ENCODE peak calls at places on chromosome 17, in six cellular contexts. C is esophagus squamous epithelium, M is psoas muscle, O is AG09309, R is lower leg skin, S is progenitor cell of endocrine pancreas. Y is an unnamed sample.
A peak's percentile ranks its signal among the peaks of the same experiment; 100 is the strongest.

GRCh38 chr17:30324723-30325122 is 9.1 kb downstream of the TMIGD1 start:
- DNase-seq in C (no peak), M (no peak), O (no peak), R (no peak), S (no peak), Y (no peak)

GRCh38 chr17:79064026-79064425 is 10.6 kb upstream of the ENGASE start:
- DNase-seq in C (no peak), M (no peak), O (no peak), R (no peak), S (no peak), Y (no peak)

GRCh38 chr17:83161298-83162034 is 82.1 kb downstream of the METRNL start:
- DNase-seq in C (no peak), M (no peak), O (peak; percentile 63), R (peak; percentile 44), S (no peak), Y (no peak)

GRCh38 chr17:82985973-82986372 is 93.4 kb upstream of the METRNL start:
- DNase-seq in C (no peak), M (no peak), O (no peak), R (no peak), S (no peak), Y (no peak)

GRCh38 chr17:17345686-17346427 is 42.7 kb downstream of the NT5M start:
- DNase-seq in C (no peak), M (no peak), O (no peak), R (no peak), S (no peak), Y (peak; percentile 35)

GRCh38 chr17:7839199-7839889 is 5.3 kb downstream of the KDM6B start:
- DNase-seq in C (no peak), M (no peak), O (no peak), R (no peak), S (no peak), Y (no peak)

GRCh38 chr17:79667121-79667715 is 56.4 kb upstream of the RBFOX3 start:
- DNase-seq in C (no peak), M (no peak), O (no peak), R (no peak), S (no peak), Y (no peak)

GRCh38 chr17:19022747-19023146 is 18.2 kb upstream of the FAM83G start:
- DNase-seq in C (no peak), M (peak; percentile 39), O (no peak), R (no peak), S (no peak), Y (no peak)

GRCh38 chr17:61381537-61381936 is 18.1 kb upstream of the TBX2 start:
- DNase-seq in C (no peak), M (no peak), O (no peak), R (no peak), S (no peak), Y (no peak)

GRCh38 chr17:1861391-1862010 is 31.7 kb downstream of the RPA1 start:
- DNase-seq in C (no peak), M (no peak), O (no peak), R (no peak), S (no peak), Y (no peak)

GRCh38 chr17:29574732-29575510 is 6.4 kb downstream of the TP53I13 start:
- DNase-seq in C (no peak), M (peak; percentile 59), O (no peak), R (no peak), S (no peak), Y (peak; percentile 18)

GRCh38 chr17:4185656-4186055 is 42.7 kb downstream of the CYB5D2 start:
- DNase-seq in C (no peak), M (no peak), O (no peak), R (no peak), S (no peak), Y (no peak)

GRCh38 chr17:71437176-71437575 is 683.6 kb upstream of the SOX9 start:
- DNase-seq in C (no peak), M (no peak), O (no peak), R (no peak), S (no peak), Y (no peak)

GRCh38 chr17:83203073-83203471 is 123.7 kb downstream of the METRNL start:
- DNase-seq in C (no peak), M (peak; percentile 79), O (peak; percentile 98), R (peak; percentile 92), S (no peak), Y (no peak)

GRCh38 chr17:9473716-9474115 is 101.9 kb downstream of the STX8 start:
- DNase-seq in C (no peak), M (no peak), O (no peak), R (no peak), S (no peak), Y (no peak)

GRCh38 chr17:58277107-58277506 is 3.6 kb downstream of the MPO start:
- DNase-seq in C (no peak), M (no peak), O (no peak), R (no peak), S (no peak), Y (no peak)

GRCh38 chr17:53721101-53721500 is 101.6 kb upstream of the KIF2B start:
- DNase-seq in C (no peak), M (no peak), O (no peak), R (no peak), S (no peak), Y (no peak)

GRCh38 chr17:41777579-41778188 is 8.8 kb downstream of the JUP start:
- DNase-seq in C (no peak), M (peak; percentile 88), O (peak; percentile 55), R (no peak), S (no peak), Y (no peak)

GRCh38 chr17:61419496-61420046 is 19.9 kb downstream of the TBX2 start:
- DNase-seq in C (no peak), M (no peak), O (no peak), R (no peak), S (no peak), Y (peak; percentile 14)

GRCh38 chr17:12113156-12113555 is 92.5 kb downstream of the MAP2K4 start:
- DNase-seq in C (no peak), M (no peak), O (no peak), R (no peak), S (no peak), Y (no peak)
- TF ChIP-seq CTCF in C (no peak), M (no peak), O (no peak), R (no peak), S (no peak), Y (no peak)

DNA sequence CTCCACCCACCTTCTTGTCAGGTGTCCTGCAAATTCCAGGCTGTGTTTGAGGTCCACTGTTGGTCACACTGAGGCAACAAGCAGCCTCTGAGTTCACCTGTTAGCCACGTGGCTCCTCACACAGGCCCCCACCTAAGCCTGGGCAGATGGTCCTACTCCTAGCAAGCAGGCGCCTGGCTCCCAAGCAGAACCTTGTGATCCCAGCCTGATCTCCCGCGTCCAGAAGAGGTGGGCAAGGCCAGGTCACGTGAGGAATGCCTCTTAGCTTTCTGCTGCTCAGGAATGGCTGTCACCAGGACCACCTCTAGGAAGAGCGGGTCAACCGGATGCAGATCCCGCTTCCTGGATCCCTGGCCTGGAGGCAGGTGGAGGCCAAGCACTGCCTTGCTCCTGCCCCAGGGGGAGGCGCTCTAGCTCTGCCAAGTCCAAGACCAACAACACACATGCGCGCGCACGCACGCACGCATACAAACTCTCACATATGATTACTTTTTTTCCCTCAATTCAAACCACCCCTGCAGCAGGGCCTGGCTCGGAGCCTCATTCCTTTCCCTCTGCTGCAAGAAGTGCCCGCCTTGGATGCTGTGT is 9.5 kb downstream of the CYB561 start:
- DNase-seq in C (no peak), M (peak; percentile 63), O (no peak), R (no peak), S (no peak), Y (no peak)
- TF ChIP-seq CTCF in C (no peak), M (no peak), O (peak; percentile 20), R (no peak), S (no peak), Y (no peak)

GRCh38 chr17:35170968-35171771 is 23.0 kb downstream of the SLC35G3 start:
- DNase-seq in C (no peak), M (no peak), O (no peak), R (no peak), S (no peak), Y (no peak)
- TF ChIP-seq CTCF in C (no peak), M (no peak), O (peak; percentile 32), R (no peak), S (peak; percentile 18), Y (no peak)

DNA sequence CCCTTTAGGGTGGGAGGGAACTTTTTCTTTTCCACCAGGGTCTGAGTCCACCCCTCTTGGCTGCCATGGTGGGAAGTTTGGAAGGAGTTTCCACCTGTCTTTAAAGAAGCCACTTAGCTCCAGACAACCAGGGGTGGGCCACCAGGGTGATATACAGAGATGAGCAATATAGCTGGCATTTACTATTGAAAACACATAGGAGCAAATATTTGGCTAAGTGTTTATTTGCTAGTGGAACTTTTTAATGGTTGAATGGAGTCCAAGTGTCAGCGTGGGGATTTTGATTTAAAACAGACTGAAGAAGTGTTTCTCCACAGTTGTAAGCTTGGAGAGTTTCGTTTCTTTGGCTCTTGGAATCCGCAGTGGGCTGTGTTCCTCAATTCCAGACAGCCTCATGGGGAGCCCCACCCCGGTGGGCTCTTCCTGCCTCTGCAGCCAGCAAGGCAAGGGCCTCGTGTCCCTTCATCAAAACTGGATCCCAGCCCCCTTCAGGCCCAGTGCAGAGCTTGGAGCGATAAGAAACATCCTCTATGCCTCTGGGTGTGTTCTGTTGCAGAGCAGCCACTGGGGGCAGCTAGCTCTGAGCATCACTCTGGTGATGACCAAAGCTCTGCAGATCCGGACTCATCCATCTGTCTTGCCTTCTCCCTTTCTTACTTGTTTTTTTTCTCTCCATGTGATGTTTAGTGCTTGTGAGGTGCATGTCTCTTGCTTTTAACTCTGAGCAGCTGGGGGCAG is 36.1 kb downstream of the NOG start:
- DNase-seq in C (no peak), M (no peak), O (no peak), R (no peak), S (no peak), Y (no peak)
- TF ChIP-seq CTCF in C (no peak), M (no peak), O (peak; percentile 46), R (no peak), S (peak; percentile 50), Y (no peak)

DNA sequence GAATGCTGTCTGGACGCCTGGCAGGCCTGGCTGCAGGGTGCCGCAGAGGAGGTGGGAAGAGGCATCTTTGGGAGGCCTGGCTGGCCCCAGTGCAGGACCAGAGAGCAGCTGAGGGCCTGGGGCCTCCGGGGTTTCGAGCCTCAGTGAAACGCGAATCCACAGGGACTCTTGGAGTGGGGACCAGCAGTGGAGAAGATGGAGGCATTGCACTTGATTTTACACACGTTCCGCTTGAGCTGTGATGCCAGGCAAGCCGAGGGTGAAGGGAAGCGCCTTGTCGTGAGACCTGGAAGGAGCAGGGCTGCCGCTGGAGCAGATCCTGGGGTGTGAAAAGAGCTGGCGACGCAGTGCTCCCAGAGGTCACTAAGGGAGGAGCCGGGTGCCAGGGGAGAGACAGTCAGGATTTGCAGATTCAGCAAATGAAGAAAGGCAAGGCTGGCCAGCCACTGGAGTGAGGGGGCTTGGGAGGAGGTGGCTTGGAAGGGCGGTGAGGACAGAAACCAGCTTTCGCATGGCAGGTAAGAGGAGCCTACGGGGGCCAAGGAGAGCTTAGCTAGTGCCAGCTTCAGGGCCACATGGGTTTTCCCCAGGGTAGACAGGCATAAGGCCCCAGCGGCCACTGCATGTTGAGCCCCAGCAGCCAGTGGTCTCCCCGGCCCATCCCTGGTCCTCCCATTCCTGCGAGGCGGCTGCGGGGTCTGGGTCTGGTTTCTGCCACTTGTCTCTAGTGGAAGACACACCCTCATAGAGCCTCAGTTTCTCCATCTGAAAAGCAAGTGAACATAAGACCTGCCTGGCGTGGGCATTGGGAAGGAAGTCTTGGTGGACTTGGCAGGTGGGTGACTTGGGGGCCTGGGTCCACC is 175.2 kb upstream of the CHMP6 start:
- DNase-seq in C (no peak), M (peak; percentile 51), O (no peak), R (no peak), S (no peak), Y (no peak)
- TF ChIP-seq CTCF in C (no peak), M (no peak), O (no peak), R (no peak), S (no peak), Y (no peak)